ENCODE peak calls at places on chromosomes 3 and 15, in seven cellular contexts. L is aorta, M is MM.1S, T is fibroblast of pulmonary artery, U is mesendoderm, F is keratinocyte, E is breast epithelium. Q is an unnamed sample.

GRCh38 chr3:149414557-149415231 is 37.2 kb upstream of the TM4SF1 start:
- DNase-seq in L (no peak), M (no peak), T (peak; percentile 56), U (no peak), F (no peak), E (no peak), Q (peak; percentile 41)

GRCh38 chr3:156143136-156143535 is 22.8 kb downstream of the KCNAB1 start:
- DNase-seq in L (no peak), M (no peak), T (no peak), U (no peak), F (no peak), E (no peak), Q (no peak)

GRCh38 chr3:12759097-12759679 is at the start of gene TMEM40:
- DNase-seq in L (no peak), M (no peak), T (no peak), U (peak; percentile 92), F (peak; percentile 100), E (no peak), Q (no peak)

GRCh38 chr3:46876313-46877300 is 914 bp upstream of the PTH1R start:
- DNase-seq in L (no peak), M (no peak), T (no peak), U (no peak), F (no peak), E (no peak), Q (no peak)

GRCh38 chr3:116929534-116930222 is 220.1 kb downstream of the TUSC7 start:
- DNase-seq in L (no peak), M (no peak), T (peak; percentile 7), U (no peak), F (no peak), E (no peak), Q (no peak)

GRCh38 chr3:152374260-152374990 is 105.7 kb downstream of the MBNL1 start:
- DNase-seq in L (no peak), M (no peak), T (no peak), U (no peak), F (no peak), E (no peak), Q (no peak)

GRCh38 chr3:188421836-188422540 is 268.0 kb downstream of the LPP start:
- DNase-seq in L (no peak), M (peak; percentile 74), T (no peak), U (no peak), F (no peak), E (no peak), Q (no peak)

GRCh38 chr15:27770086-27770607 is 329.0 kb downstream of the OCA2 start:
- DNase-seq in L (no peak), M (no peak), T (no peak), U (no peak), F (no peak), E (no peak), Q (no peak)

GRCh38 chr3:71061037-71061436 is 522.5 kb downstream of the FOXP1 start:
- DNase-seq in L (no peak), M (no peak), T (no peak), U (no peak), F (no peak), E (no peak), Q (no peak)

GRCh38 chr3:12541625-12542024 is 3.7 kb downstream of the MKRN2OS start:
- DNase-seq in L (no peak), M (no peak), T (peak; percentile 10), U (peak; percentile 54), F (no peak), E (no peak), Q (no peak)

GRCh38 chr15:87577336-87577735 is 679.2 kb downstream of the NTRK3 start:
- DNase-seq in L (no peak), M (no peak), T (no peak), U (no peak), F (no peak), E (no peak), Q (no peak)

GRCh38 chr3:89227634-89228033 is 120.2 kb downstream of the EPHA3 start:
- DNase-seq in L (no peak), M (no peak), T (no peak), U (no peak), F (no peak), E (no peak), Q (peak; percentile 17)

GRCh38 chr3:193030276-193030675 is 112.6 kb upstream of the MB21D2 start:
- DNase-seq in L (no peak), M (no peak), T (peak; percentile 50), U (no peak), F (no peak), E (no peak), Q (no peak)

GRCh38 chr3:21392521-21392920 is 358.5 kb downstream of the ZNF385D start:
- DNase-seq in L (no peak), M (no peak), T (peak; percentile 3), U (no peak), F (no peak), E (no peak), Q (no peak)

GRCh38 chr3:99896482-99896881 is 78.8 kb downstream of the CMSS1 start:
- DNase-seq in L (no peak), M (no peak), T (no peak), U (no peak), F (no peak), E (no peak), Q (no peak)

GRCh38 chr15:82647045-82647834 is at the start of gene CPEB1:
- DNase-seq in L (peak; percentile 87), M (no peak), T (peak; percentile 26), U (peak; percentile 32), F (no peak), E (no peak), Q (no peak)

GRCh38 chr3:127166501-127167065 is 26.3 kb upstream of the PRR23E start:
- DNase-seq in L (no peak), M (no peak), T (no peak), U (no peak), F (no peak), E (no peak), Q (no peak)

GRCh38 chr3:69232447-69232846 is 110.1 kb upstream of the LMOD3 start:
- DNase-seq in L (no peak), M (no peak), T (no peak), U (no peak), F (no peak), E (no peak), Q (no peak)

GRCh38 chr3:143826296-143826695 is 22.0 kb downstream of the SLC9A9 start:
- DNase-seq in L (no peak), M (no peak), T (no peak), U (no peak), F (no peak), E (no peak), Q (no peak)

GRCh38 chr3:64342940-64343691 is 117.8 kb upstream of the PRICKLE2 start:
- DNase-seq in L (no peak), M (no peak), T (peak; percentile 87), U (peak; percentile 82), F (peak; percentile 49), E (no peak), Q (peak; percentile 97)

GRCh38 chr3:112149136-112149535 is 16.1 kb upstream of the GCSAM start:
- DNase-seq in L (no peak), M (no peak), T (no peak), U (no peak), F (peak; percentile 76), E (no peak), Q (no peak)

GRCh38 chr15:40493089-40493840 is 22.5 kb downstream of the CHST14 start:
- DNase-seq in L (peak; percentile 11), M (peak; percentile 18), T (no peak), U (no peak), F (peak; percentile 32), E (no peak), Q (no peak)

GRCh38 chr15:85955501-85956391 is 123.9 kb upstream of the AGBL1 start:
- DNase-seq in L (no peak), M (no peak), T (no peak), U (peak; percentile 18), F (no peak), E (no peak), Q (no peak)

GRCh38 chr15:28886431-28887343 is 913 bp downstream of the APBA2 start:
- DNase-seq in L (peak; percentile 64), M (no peak), T (no peak), U (no peak), F (no peak), E (no peak), Q (no peak)
- H3K4me3 ChIP-seq in L (peak overlapping the region; percentile 44), M (peak overlapping the region; percentile 63), T (peak overlapping the region; percentile 58), U (no peak overlapping the region), F (peak overlapping the region; percentile 52), E (peak overlapping the region; percentile 36), Q (peak overlapping the region; percentile 72)

GRCh38 chr15:52652984-52653383 is 26.2 kb downstream of the ATOSA start:
- DNase-seq in L (no peak), M (no peak), T (peak; percentile 60), U (no peak), F (no peak), E (no peak), Q (peak; percentile 55)

GRCh38 chr15:52652286-52652685 is 26.9 kb downstream of the ATOSA start:
- DNase-seq in L (no peak), M (no peak), T (no peak), U (no peak), F (no peak), E (no peak), Q (no peak)

GRCh38 chr15:52651868-52652267 is 27.3 kb downstream of the ATOSA start:
- DNase-seq in L (no peak), M (peak; percentile 3), T (peak; percentile 96), U (peak; percentile 82), F (no peak), E (no peak), Q (peak; percentile 90)

GRCh38 chr15:52649686-52650085 is 29.5 kb downstream of the ATOSA start:
- DNase-seq in L (no peak), M (peak; percentile 2), T (peak; percentile 51), U (no peak), F (no peak), E (no peak), Q (no peak)

GRCh38 chr15:52651114-52651513 is 28.1 kb downstream of the ATOSA start:
- DNase-seq in L (no peak), M (no peak), T (no peak), U (no peak), F (no peak), E (no peak), Q (no peak)
- H3K4me3 ChIP-seq in L (no peak overlapping the region), M (no peak overlapping the region), T (peak overlapping the region; percentile 47), U (no peak overlapping the region), F (no peak overlapping the region), E (no peak overlapping the region), Q (peak overlapping the region; percentile 42)

GRCh38 chr15:101426761-101427333 is 62.7 kb downstream of the PCSK6 start:
- DNase-seq in L (no peak), M (no peak), T (no peak), U (no peak), F (no peak), E (no peak), Q (no peak)
- H3K4me3 ChIP-seq in L (no peak overlapping the region), M (no peak overlapping the region), T (no peak overlapping the region), U (no peak overlapping the region), F (no peak overlapping the region), E (no peak overlapping the region), Q (no peak overlapping the region)

DNA sequence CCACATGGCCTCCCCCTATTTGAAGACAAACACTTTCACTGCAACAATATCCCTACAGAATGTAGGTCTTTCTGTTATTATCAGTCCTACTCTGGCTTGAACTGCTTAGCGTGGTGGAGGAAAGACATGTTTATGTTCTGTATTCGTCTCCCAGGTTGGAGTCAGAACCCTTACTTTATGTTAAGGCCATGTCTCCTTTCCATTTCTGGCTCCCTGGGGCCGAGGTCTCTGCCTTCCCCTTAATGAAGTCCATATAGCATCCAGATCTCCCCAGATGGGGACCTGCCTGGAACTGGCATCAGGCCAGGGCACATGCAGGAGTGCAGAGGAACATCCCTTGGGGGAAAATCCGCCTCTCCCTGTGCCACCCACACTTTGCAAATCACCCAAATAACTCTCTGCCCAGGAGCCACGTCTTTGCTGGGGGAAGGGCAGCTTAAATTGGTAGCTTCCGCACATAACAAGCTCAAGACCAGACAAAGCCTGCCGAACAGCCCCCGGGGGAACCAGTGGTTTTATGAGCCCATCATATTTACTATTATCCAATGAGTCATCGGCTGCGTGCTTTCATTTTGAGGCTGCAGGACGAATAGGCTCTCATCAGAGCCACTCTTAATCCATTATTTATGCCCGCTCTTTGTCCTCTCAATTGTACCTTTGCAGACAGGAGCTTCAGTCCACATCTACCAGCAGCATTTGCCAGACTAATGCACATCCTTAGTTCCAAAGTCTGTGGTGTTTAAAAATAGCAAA is 237.0 kb downstream of the UACA start:
- DNase-seq in L (no peak), M (no peak), T (peak; percentile 20), U (no peak), F (no peak), E (peak; percentile 76), Q (peak; percentile 76)
- H3K4me3 ChIP-seq in L (no peak overlapping the region), M (no peak overlapping the region), T (no peak overlapping the region), U (no peak overlapping the region), F (peak overlapping the region; percentile 26), E (no peak overlapping the region), Q (peak overlapping the region; percentile 18)

Q was measured in skeletal muscle cell.